ENCODE peak calls at places on chromosomes 2 and 18, in nine cellular contexts. B, Z, F, T, J, M, Y, Q and R are unnamed samples.

GRCh38 chr2:171009386-171009785 is 80.3 kb downstream of the GORASP2 start:
- DNase-seq in F (no peak), Z (no peak), Q (no peak), M (no peak), B (no peak), J (no peak), T (no peak), Y (no peak), R (no peak)

GRCh38 chr2:17318013-17318412 is 200.2 kb downstream of the RAD51AP2 start:
- DNase-seq in Y (no peak), M (no peak), Z (no peak), B (no peak), J (no peak), T (no peak), Q (no peak), F (no peak), R (no peak)

GRCh38 chr18:57698571-57699276 is 77.1 kb upstream of the NARS1 start:
- DNase-seq in T (no peak), Z (peak), F (peak), B (no peak), J (no peak), Q (no peak), Y (no peak), M (no peak), R (no peak)

GRCh38 chr2:79369127-79369526 is 143.7 kb upstream of the CTNNA2 start:
- DNase-seq in F (no peak), M (no peak), J (peak), T (no peak), Y (no peak), Q (no peak), B (no peak), Z (no peak), R (no peak)

GRCh38 chr2:102063360-102063947 is 71.7 kb downstream of the IL1R2 start:
- DNase-seq in Y (no peak), Z (peak), T (no peak), Q (no peak), F (peak), J (no peak), B (peak), M (no peak), R (no peak)

GRCh38 chr18:44732604-44733003 is 51.9 kb downstream of the SETBP1 start:
- DNase-seq in Y (no peak), J (peak), F (no peak), M (no peak), B (no peak), Q (no peak), T (no peak), Z (no peak), R (no peak)

GRCh38 chr2:206442854-206443734 is at the start of gene ADAM23:
- DNase-seq in M (peak), T (peak), F (peak), Z (peak), Q (no peak), Y (peak), B (no peak), J (peak), R (peak)

GRCh38 chr2:133252770-133253355 is 315.4 kb downstream of the NCKAP5 start:
- DNase-seq in M (no peak), Y (no peak), Q (no peak), J (no peak), B (no peak), T (no peak), Z (no peak), F (no peak), R (no peak)

GRCh38 chr2:199851499-199851816 is 466 bp upstream of the FTCDNL1 start:
- DNase-seq in Y (no peak), M (no peak), B (no peak), Z (no peak), Q (no peak), T (no peak), F (no peak), J (no peak), R (no peak)
- TF ChIP-seq CTCF in Y (no peak), M (no peak), B (no peak), Z (no peak), Q (no peak), T (no peak), F (no peak), J (no peak), R (no peak)

GRCh38 chr2:1789610-1790009 is 45.3 kb upstream of the PXDN start:
- DNase-seq in Y (no peak), Q (no peak), B (no peak), Z (no peak), M (no peak), J (peak), T (no peak), F (no peak), R (no peak)
- TF ChIP-seq CTCF in Y (no peak), Q (no peak), B (no peak), Z (no peak), M (no peak), J (peak), T (peak), F (peak), R (no peak)

DNA sequence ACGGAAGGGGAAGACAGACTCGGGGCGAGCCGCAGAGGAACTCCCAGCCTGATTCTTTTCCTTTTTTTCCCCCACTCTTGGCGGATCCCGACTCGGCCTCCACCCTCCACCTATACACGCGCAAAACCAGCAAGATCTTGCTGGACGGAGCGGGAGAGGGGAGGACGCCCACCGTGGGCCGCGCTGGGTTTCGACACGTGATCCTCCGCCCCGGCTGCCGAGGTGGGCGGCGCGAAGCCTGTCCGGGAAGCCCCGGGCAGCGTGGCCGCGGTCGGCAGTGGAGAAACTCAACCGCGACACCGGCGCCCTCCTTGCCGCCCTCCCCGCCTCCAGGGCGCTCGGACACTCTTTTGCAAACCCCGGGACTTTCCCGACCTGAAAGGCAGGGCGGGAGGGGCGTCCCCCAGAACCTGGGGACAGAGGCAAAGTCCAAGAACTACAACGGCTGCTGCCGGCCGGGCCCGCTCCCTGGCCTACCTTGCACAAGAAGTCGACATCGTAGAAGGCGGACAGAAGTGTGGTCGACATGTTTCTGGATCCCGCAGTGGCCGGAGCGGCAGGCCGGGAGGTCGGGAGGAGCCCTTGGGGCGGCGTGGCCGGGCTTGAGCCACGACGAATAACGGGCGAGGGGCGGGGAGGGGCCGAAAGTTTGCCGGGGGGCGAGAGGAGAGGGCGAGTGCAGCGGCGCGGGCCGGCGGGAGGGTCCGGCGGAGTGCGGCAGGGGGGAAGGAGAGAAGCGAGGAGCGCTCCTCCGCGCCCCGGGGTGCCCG is 433 bp downstream of the ZFP36L2 start:
- DNase-seq in M (peak), Q (no peak), T (no peak), Z (peak), Y (peak), J (peak), F (peak), B (peak), R (peak)
- TF ChIP-seq CTCF in M (no peak), Q (no peak), T (no peak), Z (no peak), Y (no peak), J (no peak), F (no peak), B (no peak), R (no peak)

DNA sequence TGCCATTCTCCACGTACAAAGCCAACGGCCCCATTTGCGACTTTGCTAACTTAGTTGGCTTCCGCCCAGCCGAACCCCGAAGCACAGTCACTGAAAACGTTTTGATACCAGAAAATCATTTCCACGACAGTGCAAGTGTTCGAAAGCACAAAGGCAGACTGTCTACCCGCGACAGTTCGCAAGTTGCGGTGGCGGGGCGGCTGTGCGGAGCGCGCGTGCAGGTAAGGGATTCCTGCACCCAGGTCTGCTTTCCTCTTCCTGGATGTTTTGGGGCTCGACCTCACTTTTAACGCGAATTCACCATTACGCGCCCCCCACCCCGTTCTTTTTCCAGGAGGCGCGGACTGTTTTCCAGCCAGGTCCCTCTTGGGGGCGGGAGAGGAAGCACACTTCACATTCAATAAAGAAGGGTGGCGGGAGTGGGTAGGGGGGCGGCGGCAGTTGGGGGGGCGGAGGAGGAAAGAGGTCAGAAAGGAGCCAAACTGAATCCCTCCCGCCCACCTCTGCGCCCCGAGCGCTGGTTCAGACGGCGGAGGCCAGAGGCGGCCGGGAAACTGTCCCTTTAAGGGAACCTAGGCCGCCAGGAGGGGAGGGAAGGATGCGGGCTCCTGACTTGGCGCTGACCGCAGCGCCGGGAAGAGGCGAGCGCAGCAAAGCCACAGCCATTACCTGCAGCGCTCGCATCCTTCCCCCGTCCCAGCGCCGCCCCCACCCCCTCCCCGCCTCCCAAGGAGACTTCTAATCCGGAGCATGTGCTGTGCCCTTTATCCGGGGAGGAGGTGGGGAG is 107.5 kb upstream of the KCTD1 start:
- DNase-seq in J (peak), M (peak), Q (no peak), B (peak), Y (no peak), Z (peak), T (peak), F (peak), R (peak)
- TF ChIP-seq CTCF in J (no peak), M (no peak), Q (no peak), B (peak), Y (no peak), Z (peak), T (peak), F (peak), R (peak)